ENCODE peak calls at places on chromosomes 7 and 10, in five cellular contexts. N is mammary epithelial cell; D is brain microvascular endothelial cell; X is aorta; I is CD8-positive, alpha-beta memory T cell. G is an unnamed sample. For H3K27me3, the result is how much of the 10 kb centered on the place peaks cover.

GRCh38 chr10:28849821-28850220 is 172.5 kb downstream of the BAMBI start:
- DNase-seq in N (no peak), D (no peak), X (no peak), I (no peak), G (no peak)

GRCh38 chr10:100403734-100404133 is 56.7 kb downstream of the SCD start:
- DNase-seq in N (no peak), D (no peak), X (no peak), I (no peak), G (no peak)

GRCh38 chr7:107813524-107813923 is 10.5 kb upstream of the SLC26A3 start:
- DNase-seq in N (no peak), D (no peak), X (no peak), I (no peak), G (no peak)

GRCh38 chr10:34247560-34247959 is 567.5 kb downstream of the PARD3 start:
- DNase-seq in N (no peak), D (no peak), X (no peak), I (no peak), G (no peak)

GRCh38 chr10:29647483-29647882 is 12.7 kb upstream of the SVIL start:
- DNase-seq in N (no peak), D (no peak), X (no peak), I (no peak), G (no peak)

GRCh38 chr7:155570991-155571390 is 24.6 kb upstream of the CNPY1 start:
- DNase-seq in N (no peak), D (no peak), X (no peak), I (no peak), G (no peak)

GRCh38 chr7:115779561-115779960 is 251.0 kb downstream of the TFEC start:
- DNase-seq in N (no peak), D (peak), X (no peak), I (no peak), G (no peak)

GRCh38 chr7:8441602-8442294 is 8.3 kb downstream of the NXPH1 start:
- DNase-seq in N (no peak), D (no peak), X (no peak), I (no peak), G (no peak)

GRCh38 chr7:45985902-45986301 is 64.8 kb upstream of the IGFBP3 start:
- DNase-seq in N (peak), D (peak), X (no peak), I (no peak), G (no peak)

GRCh38 chr10:104293021-104293420 is 24.0 kb downstream of the GSTO2 start:
- DNase-seq in N (peak), D (peak), X (no peak), I (no peak), G (no peak)

GRCh38 chr7:134845461-134845860 is 66.0 kb downstream of the CALD1 start:
- DNase-seq in N (peak), D (no peak), X (no peak), I (no peak), G (no peak)

GRCh38 chr10:32367793-32368453 is 21.0 kb upstream of the EPC1 start:
- DNase-seq in N (peak), D (peak), X (peak), I (peak), G (peak)

GRCh38 chr7:34320412-34320811 is 337.6 kb upstream of the NPSR1 start:
- DNase-seq in N (no peak), D (no peak), X (no peak), I (no peak), G (no peak)

GRCh38 chr10:108783897-108784296 is 1139.4 kb downstream of the XPNPEP1 start:
- DNase-seq in N (peak), D (peak), X (no peak), I (no peak), G (no peak)

GRCh38 chr10:72889391-72889831 is 4.1 kb upstream of the OIT3 start:
- DNase-seq in N (peak), D (no peak), X (no peak), I (no peak), G (no peak)

DNA sequence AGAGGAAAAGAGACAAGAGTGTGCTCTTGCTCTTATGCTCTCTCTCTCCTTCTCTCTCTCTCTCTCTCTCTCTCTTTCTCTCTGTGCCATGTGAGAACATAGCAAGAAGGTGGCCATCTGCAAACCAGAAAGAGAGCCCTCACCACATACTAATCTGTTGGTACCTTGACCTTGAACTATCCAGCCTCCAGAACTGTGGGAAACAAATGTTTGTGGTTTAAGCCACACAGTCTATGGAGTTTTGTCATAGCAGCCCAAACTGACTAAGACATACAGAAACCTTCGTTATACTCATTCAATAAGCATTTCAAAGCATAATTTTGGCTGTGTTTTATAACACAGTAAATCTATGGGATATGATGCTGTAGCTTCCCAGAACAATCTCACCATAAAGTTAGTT is 56.4 kb upstream of the PLPP4 start:
- DNase-seq in N (no peak), D (peak), X (no peak), I (no peak), G (no peak)
- H3K27me3 ChIP-seq in N (under half), D (under half), X (under half), I (under half), G (under half)

GRCh38 chr10:107517811-107518210 is 353.3 kb upstream of the SORCS1 start:
- DNase-seq in N (no peak), D (no peak), X (no peak), I (no peak), G (no peak)
- H3K27me3 ChIP-seq in N (under half), D (under half), X (under half), I (under half), G (under half)

DNA sequence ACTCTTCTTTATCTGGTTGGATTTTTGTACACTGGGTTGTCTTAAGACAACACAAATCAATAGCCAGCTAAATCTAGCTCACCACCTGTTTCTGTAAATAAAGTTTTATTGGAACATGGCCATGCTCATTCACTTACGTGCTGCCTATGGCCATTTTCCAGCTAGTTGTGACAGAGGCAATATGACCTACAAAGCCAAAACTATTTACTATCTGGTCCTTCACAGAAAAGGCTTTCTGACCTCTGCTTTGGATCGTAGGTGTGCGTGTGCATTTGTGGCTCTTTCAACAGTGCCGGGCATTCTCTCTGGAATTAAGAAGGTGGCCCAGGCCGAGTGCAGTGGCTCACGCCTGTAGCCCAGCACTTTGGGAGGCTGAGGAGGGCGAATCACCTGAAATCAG is 45.5 kb downstream of the NRAP start:
- DNase-seq in N (no peak), D (no peak), X (no peak), I (no peak), G (no peak)
- H3K27me3 ChIP-seq in N (under half), D (under half), X (under half), I (under half), G (under half)

GRCh38 chr7:41098846-41099245 is 604.0 kb downstream of the INHBA start:
- DNase-seq in N (no peak), D (no peak), X (no peak), I (no peak), G (no peak)
- H3K27me3 ChIP-seq in N (under half), D (under half), X (under half), I (under half), G (under half)

DNA sequence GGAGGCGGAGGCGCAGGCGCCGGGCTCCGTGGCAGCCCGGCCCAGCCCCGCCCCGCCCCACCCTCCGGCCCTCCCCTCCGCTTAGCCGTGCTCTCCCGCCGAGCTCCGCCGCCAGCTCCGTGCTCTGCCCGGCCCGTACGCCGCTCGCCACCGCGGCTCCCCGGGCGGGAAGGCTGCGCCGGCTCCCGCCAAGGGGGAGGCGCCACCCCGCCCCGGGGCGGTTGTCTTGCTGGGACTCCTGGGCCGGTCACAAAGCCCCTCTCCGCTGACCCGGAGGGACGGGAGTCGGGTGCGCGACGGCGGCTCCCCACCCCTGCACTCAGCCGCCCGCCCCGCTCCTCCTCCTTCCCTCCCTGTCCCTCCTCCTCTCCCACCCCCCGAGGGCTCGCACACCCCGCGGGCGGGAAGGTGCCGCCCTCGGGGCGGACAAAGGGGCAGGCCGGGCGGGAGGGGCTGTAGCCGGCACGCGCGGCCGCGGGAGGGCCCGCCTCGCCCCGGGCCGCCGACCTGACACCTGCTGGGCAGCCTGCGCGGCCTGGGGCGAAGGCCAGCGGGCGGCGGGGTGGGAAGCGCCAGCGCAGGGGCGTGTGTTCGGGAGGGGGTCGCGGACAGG is 11.5 kb upstream of the SP8 start:
- DNase-seq in N (peak), D (no peak), X (no peak), I (no peak), G (no peak)
- H3K27me3 ChIP-seq in N (under half), D (under half), X (under half), I (under half), G (half or more)

G was measured in CD4-positive, alpha-beta T cell.